ENCODE peak calls at places on chromosomes 7 and 10, in five cellular contexts. X, G, V, Q and C are unnamed samples.

GRCh38 chr10:45008524-45009161 is 7.9 kb downstream of the ZNF22 start:
- DNase-seq in G (peak), X (peak), V (peak), Q (peak), C (peak)

GRCh38 chr10:24407928-24408327 is 199.0 kb downstream of the KIAA1217 start:
- DNase-seq in X (no peak), G (no peak), Q (no peak), V (no peak), C (no peak)

GRCh38 chr10:124737708-124738107 is 6.5 kb downstream of the FAM53B start:
- DNase-seq in Q (no peak), G (no peak), X (no peak), V (no peak), C (no peak)

GRCh38 chr7:103445228-103446020 is 583 bp downstream of the SLC26A5 start:
- DNase-seq in V (no peak), G (no peak), X (no peak), Q (peak), C (no peak)

GRCh38 chr10:52443419-52444388 is 129.6 kb downstream of the DKK1 start:
- DNase-seq in X (peak), V (no peak), Q (no peak), G (peak), C (peak)

GRCh38 chr10:53952698-53953097 is 848.3 kb downstream of the PCDH15 start:
- DNase-seq in X (no peak), G (no peak), V (no peak), Q (no peak), C (no peak)

GRCh38 chr10:84352251-84352842 is 24.0 kb downstream of the CCSER2 start:
- DNase-seq in Q (peak), G (peak), X (peak), V (peak), C (peak)

GRCh38 chr7:23254051-23254681 is 7.6 kb downstream of the GPNMB start:
- DNase-seq in X (no peak), Q (no peak), V (no peak), G (no peak), C (no peak)

GRCh38 chr7:66399566-66399965 is 194.4 kb downstream of the TPST1 start:
- DNase-seq in X (no peak), V (no peak), Q (no peak), G (no peak), C (no peak)

GRCh38 chr10:95330966-95331453 is 40.2 kb upstream of the PDLIM1 start:
- DNase-seq in V (no peak), X (no peak), Q (no peak), G (no peak), C (no peak)

DNA sequence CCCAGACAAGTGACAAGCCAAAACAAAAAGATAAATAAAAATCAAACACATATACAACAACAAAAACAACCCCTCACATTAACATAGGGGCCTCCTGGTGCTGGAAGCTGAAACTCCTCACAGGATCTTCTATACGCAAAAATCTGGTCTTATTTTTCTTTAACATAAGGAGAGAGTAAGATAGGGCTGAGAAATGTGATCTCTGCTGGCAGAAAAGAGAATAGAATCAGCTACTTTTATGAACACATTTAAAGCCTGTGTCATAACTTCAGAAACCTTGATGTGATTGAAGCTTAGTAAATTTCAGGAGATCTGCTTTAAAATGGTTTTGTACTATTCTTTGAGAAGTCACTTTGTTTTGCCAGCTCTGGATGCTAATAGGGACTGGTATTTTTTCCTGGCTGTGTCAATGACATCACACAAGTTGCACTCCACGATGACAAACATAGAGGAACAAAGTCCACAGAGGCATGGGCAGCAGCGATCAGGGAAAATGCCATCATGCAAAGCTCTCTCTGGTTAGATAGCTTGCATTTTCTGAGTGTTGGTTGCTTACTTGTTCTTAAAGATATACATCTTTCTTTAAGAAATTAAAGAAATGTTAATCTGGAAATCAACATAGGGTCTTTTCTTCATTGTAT is 176.6 kb upstream of the SP4 start:
- DNase-seq in Q (no peak), X (peak), V (no peak), G (no peak), C (no peak)
- TF ChIP-seq JUND in Q (no peak), X (no peak), V (no peak), G (no peak), C (no peak)

DNA sequence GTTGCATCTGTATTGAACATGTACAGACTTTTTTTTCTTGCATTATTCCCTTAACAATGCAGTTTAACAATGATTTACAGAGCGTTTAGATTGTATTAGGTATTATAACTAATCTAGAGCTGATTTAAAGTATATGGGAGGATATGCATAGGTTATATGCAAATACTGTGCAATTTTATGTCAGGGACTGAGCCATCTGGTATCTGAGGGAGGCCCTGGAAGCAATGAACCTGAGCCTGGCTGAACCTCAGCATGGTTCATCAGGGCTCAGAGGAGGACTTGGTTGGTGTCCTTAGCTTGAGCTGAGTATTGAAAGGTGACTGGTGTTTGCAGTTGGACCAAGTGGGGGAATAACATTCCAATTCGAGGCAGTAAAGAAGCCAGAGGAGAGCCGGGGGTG is 4.8 kb downstream of the ADCK2 start:
- DNase-seq in Q (no peak), G (no peak), X (no peak), V (no peak), C (no peak)
- TF ChIP-seq JUND in Q (no peak), G (no peak), X (no peak), V (no peak), C (no peak)

GRCh38 chr10:96714031-96714590 is 6.2 kb downstream of the PIK3AP1 start:
- DNase-seq in Q (no peak), X (no peak), G (no peak), V (no peak), C (no peak)
- TF ChIP-seq JUND in Q (no peak), X (no peak), G (no peak), V (no peak), C (no peak)

DNA sequence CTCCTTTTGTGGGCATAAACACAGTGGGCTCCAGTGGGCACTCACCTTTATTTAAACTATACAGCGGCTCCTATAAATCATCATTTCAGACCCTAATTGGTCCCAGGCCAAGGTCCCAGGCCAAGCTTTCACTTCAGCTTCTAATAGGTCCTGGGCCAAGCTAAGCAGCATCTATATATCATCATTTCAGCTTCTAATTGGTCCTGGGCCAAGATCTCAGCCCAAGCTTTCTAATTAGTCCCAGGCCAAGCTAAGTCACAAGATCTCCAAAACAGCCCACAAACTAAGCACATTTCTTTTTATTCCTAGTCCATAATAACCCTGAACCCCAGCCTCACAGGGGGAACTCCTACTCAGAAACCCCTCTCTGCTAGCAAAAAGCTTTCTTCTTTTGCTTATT is 47.1 kb downstream of the ZNF680 start:
- DNase-seq in X (no peak), G (no peak), V (no peak), Q (no peak), C (no peak)
- TF ChIP-seq JUND in X (no peak), G (no peak), V (no peak), Q (no peak), C (no peak)

GRCh38 chr10:1107679-1108078 is 51.5 kb downstream of the WDR37 start:
- DNase-seq in G (no peak), V (no peak), Q (no peak), X (no peak), C (peak)
- TF ChIP-seq JUND in G (no peak), V (no peak), Q (no peak), X (no peak), C (no peak)

GRCh38 chr7:129686063-129686462 is 74.5 kb downstream of the NRF1 start:
- DNase-seq in X (no peak), V (no peak), G (no peak), Q (no peak), C (no peak)

GRCh38 chr7:129684777-129685176 is 73.3 kb downstream of the NRF1 start:
- DNase-seq in G (no peak), Q (no peak), X (peak), V (no peak), C (no peak)

GRCh38 chr7:129689995-129690581 is 78.6 kb downstream of the NRF1 start:
- DNase-seq in Q (no peak), G (no peak), V (no peak), X (no peak), C (no peak)

GRCh38 chr7:129688503-129689222 is 77.1 kb downstream of the NRF1 start:
- DNase-seq in G (no peak), X (no peak), V (no peak), Q (no peak), C (no peak)

DNA sequence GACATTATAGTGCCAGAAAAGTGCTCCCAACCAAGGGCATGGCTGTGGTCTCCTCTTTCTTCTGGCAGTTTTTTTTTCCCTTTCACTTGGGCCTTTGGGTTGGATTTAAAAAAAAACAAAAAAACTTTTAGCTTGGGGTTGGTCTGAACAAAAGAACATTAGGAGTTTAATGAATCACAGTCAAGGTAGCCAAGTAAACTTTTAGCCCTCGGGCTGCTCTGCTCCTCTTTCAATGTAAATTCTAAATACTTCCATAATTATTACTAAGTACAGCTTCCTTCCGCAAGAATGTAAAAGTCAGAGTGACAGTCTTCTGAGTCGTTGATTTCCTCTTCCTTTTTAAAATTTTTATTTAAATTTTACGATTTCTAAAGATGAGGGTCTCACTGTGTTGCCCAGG is 79.2 kb downstream of the NRF1 start:
- DNase-seq in V (no peak), Q (no peak), X (no peak), G (no peak), C (no peak)
- TF ChIP-seq JUND in V (no peak), Q (no peak), X (no peak), G (no peak), C (no peak)